ENCODE peak calls at places on chromosomes 16 and 17, in eight cellular contexts. One of them, this sample, is unnamed.
A peak's percentile ranks its signal among the peaks of the same experiment; 100 is the strongest.

GRCh38 chr17:66091440-66092080 is 100.4 kb downstream of the CEP112 start:
- DNase-seq in fibroblast of the aortic adventitia: no peak
- DNase-seq in Peyer's patch: no peak
- DNase-seq in foreskin fibroblast: no peak
- DNase-seq in neural progenitor cell: no peak
- DNase-seq in BJ: no peak
- DNase-seq in HFFc6: no peak
- DNase-seq in AG10803: no peak
- DNase-seq in this sample: no peak

GRCh38 chr17:49260922-49261291 is 30.3 kb upstream of the PHOSPHO1 start:
- DNase-seq in fibroblast of the aortic adventitia: no peak
- DNase-seq in Peyer's patch: no peak
- DNase-seq in foreskin fibroblast: no peak
- DNase-seq in neural progenitor cell: no peak
- DNase-seq in BJ: no peak
- DNase-seq in HFFc6: no peak
- DNase-seq in AG10803: no peak
- DNase-seq in this sample: no peak

GRCh38 chr17:933168-934083 is 46.1 kb downstream of the NXN start:
- DNase-seq in fibroblast of the aortic adventitia: peak; percentile 99
- DNase-seq in Peyer's patch: no peak
- DNase-seq in foreskin fibroblast: peak; percentile 92
- DNase-seq in neural progenitor cell: peak; percentile 61
- DNase-seq in BJ: peak; percentile 86
- DNase-seq in HFFc6: peak; percentile 95
- DNase-seq in AG10803: peak; percentile 91
- DNase-seq in this sample: no peak

GRCh38 chr16:82782715-82783251 is 156.0 kb downstream of the CDH13 start:
- DNase-seq in fibroblast of the aortic adventitia: peak; percentile 31
- DNase-seq in Peyer's patch: no peak
- DNase-seq in foreskin fibroblast: no peak
- DNase-seq in neural progenitor cell: peak; percentile 62
- DNase-seq in BJ: no peak
- DNase-seq in HFFc6: no peak
- DNase-seq in AG10803: no peak
- DNase-seq in this sample: no peak

GRCh38 chr17:2028737-2029136 is 1.2 kb upstream of the DPH1 start:
- DNase-seq in fibroblast of the aortic adventitia: no peak
- DNase-seq in Peyer's patch: no peak
- DNase-seq in foreskin fibroblast: no peak
- DNase-seq in neural progenitor cell: no peak
- DNase-seq in BJ: no peak
- DNase-seq in HFFc6: no peak
- DNase-seq in AG10803: no peak
- DNase-seq in this sample: no peak

GRCh38 chr16:57091200-57091989 is 988 bp upstream of the CPNE2 start:
- DNase-seq in fibroblast of the aortic adventitia: peak; percentile 28
- DNase-seq in Peyer's patch: no peak
- DNase-seq in foreskin fibroblast: peak; percentile 40
- DNase-seq in neural progenitor cell: peak; percentile 31
- DNase-seq in BJ: no peak
- DNase-seq in HFFc6: peak; percentile 43
- DNase-seq in AG10803: no peak
- DNase-seq in this sample: no peak

GRCh38 chr16:48526058-48526957 is 83.7 kb downstream of the N4BP1 start:
- DNase-seq in fibroblast of the aortic adventitia: no peak
- DNase-seq in Peyer's patch: peak; percentile 45
- DNase-seq in foreskin fibroblast: no peak
- DNase-seq in neural progenitor cell: peak; percentile 55
- DNase-seq in BJ: no peak
- DNase-seq in HFFc6: no peak
- DNase-seq in AG10803: no peak
- DNase-seq in this sample: peak; percentile 69

GRCh38 chr17:75588546-75589016 is 981 bp downstream of the MYO15B start:
- DNase-seq in fibroblast of the aortic adventitia: no peak
- DNase-seq in Peyer's patch: no peak
- DNase-seq in foreskin fibroblast: no peak
- DNase-seq in neural progenitor cell: no peak
- DNase-seq in BJ: no peak
- DNase-seq in HFFc6: no peak
- DNase-seq in AG10803: no peak
- DNase-seq in this sample: peak; percentile 55

GRCh38 chr17:21046215-21046614 is 3.4 kb upstream of the USP22 start:
- DNase-seq in fibroblast of the aortic adventitia: no peak
- DNase-seq in Peyer's patch: no peak
- DNase-seq in foreskin fibroblast: no peak
- DNase-seq in neural progenitor cell: no peak
- DNase-seq in BJ: no peak
- DNase-seq in HFFc6: no peak
- DNase-seq in AG10803: no peak
- DNase-seq in this sample: no peak

GRCh38 chr17:71613996-71614395 is 506.8 kb upstream of the SOX9 start:
- DNase-seq in fibroblast of the aortic adventitia: no peak
- DNase-seq in Peyer's patch: no peak
- DNase-seq in foreskin fibroblast: no peak
- DNase-seq in neural progenitor cell: no peak
- DNase-seq in BJ: no peak
- DNase-seq in HFFc6: no peak
- DNase-seq in AG10803: no peak
- DNase-seq in this sample: no peak

GRCh38 chr17:63431939-63432804 is 13.9 kb downstream of the CYB561 start:
- DNase-seq in fibroblast of the aortic adventitia: peak; percentile 86
- DNase-seq in Peyer's patch: no peak
- DNase-seq in foreskin fibroblast: peak; percentile 65
- DNase-seq in neural progenitor cell: no peak
- DNase-seq in BJ: peak; percentile 66
- DNase-seq in HFFc6: peak; percentile 69
- DNase-seq in AG10803: no peak
- DNase-seq in this sample: no peak

GRCh38 chr17:71057448-71057847 is 888.1 kb downstream of the KCNJ2 start:
- DNase-seq in fibroblast of the aortic adventitia: no peak
- DNase-seq in Peyer's patch: no peak
- DNase-seq in foreskin fibroblast: no peak
- DNase-seq in neural progenitor cell: no peak
- DNase-seq in BJ: no peak
- DNase-seq in HFFc6: no peak
- DNase-seq in AG10803: peak; percentile 21
- DNase-seq in this sample: no peak

GRCh38 chr17:61387511-61388305 is 11.9 kb upstream of the TBX2 start:
- DNase-seq in fibroblast of the aortic adventitia: no peak
- DNase-seq in Peyer's patch: no peak
- DNase-seq in foreskin fibroblast: no peak
- DNase-seq in neural progenitor cell: no peak
- DNase-seq in BJ: no peak
- DNase-seq in HFFc6: no peak
- DNase-seq in AG10803: no peak
- DNase-seq in this sample: no peak

GRCh38 chr16:25073849-25074248 is 37.7 kb upstream of the LCMT1 start:
- DNase-seq in fibroblast of the aortic adventitia: no peak
- DNase-seq in Peyer's patch: no peak
- DNase-seq in foreskin fibroblast: no peak
- DNase-seq in neural progenitor cell: no peak
- DNase-seq in BJ: no peak
- DNase-seq in HFFc6: no peak
- DNase-seq in AG10803: no peak
- DNase-seq in this sample: no peak

GRCh38 chr16:51228097-51228659 is 77.1 kb upstream of the SALL1 start:
- DNase-seq in fibroblast of the aortic adventitia: no peak
- DNase-seq in Peyer's patch: no peak
- DNase-seq in foreskin fibroblast: no peak
- DNase-seq in neural progenitor cell: no peak
- DNase-seq in BJ: no peak
- DNase-seq in HFFc6: no peak
- DNase-seq in AG10803: no peak
- DNase-seq in this sample: no peak
- TF ChIP-seq CTCF in fibroblast of the aortic adventitia: no peak
- TF ChIP-seq CTCF in Peyer's patch: no peak
- TF ChIP-seq CTCF in foreskin fibroblast: no peak
- TF ChIP-seq CTCF in neural progenitor cell: no peak
- TF ChIP-seq CTCF in BJ: no peak
- TF ChIP-seq CTCF in HFFc6: no peak
- TF ChIP-seq CTCF in AG10803: no peak
- TF ChIP-seq CTCF in this sample: no peak

GRCh38 chr16:81748476-81749198 is 30.5 kb upstream of the PLCG2 start:
- DNase-seq in fibroblast of the aortic adventitia: no peak
- DNase-seq in Peyer's patch: peak; percentile 41
- DNase-seq in foreskin fibroblast: no peak
- DNase-seq in neural progenitor cell: no peak
- DNase-seq in BJ: no peak
- DNase-seq in HFFc6: no peak
- DNase-seq in AG10803: no peak
- DNase-seq in this sample: no peak

GRCh38 chr16:81744385-81744784 is 34.7 kb upstream of the PLCG2 start:
- DNase-seq in fibroblast of the aortic adventitia: no peak
- DNase-seq in Peyer's patch: no peak
- DNase-seq in foreskin fibroblast: no peak
- DNase-seq in neural progenitor cell: no peak
- DNase-seq in BJ: no peak
- DNase-seq in HFFc6: no peak
- DNase-seq in AG10803: no peak
- DNase-seq in this sample: no peak

GRCh38 chr16:81744911-81745310 is 34.2 kb upstream of the PLCG2 start:
- DNase-seq in fibroblast of the aortic adventitia: no peak
- DNase-seq in Peyer's patch: no peak
- DNase-seq in foreskin fibroblast: no peak
- DNase-seq in neural progenitor cell: no peak
- DNase-seq in BJ: no peak
- DNase-seq in HFFc6: no peak
- DNase-seq in AG10803: no peak
- DNase-seq in this sample: no peak

GRCh38 chr16:81746566-81746965 is 32.5 kb upstream of the PLCG2 start:
- DNase-seq in fibroblast of the aortic adventitia: no peak
- DNase-seq in Peyer's patch: no peak
- DNase-seq in foreskin fibroblast: no peak
- DNase-seq in neural progenitor cell: no peak
- DNase-seq in BJ: no peak
- DNase-seq in HFFc6: no peak
- DNase-seq in AG10803: no peak
- DNase-seq in this sample: no peak

DNA sequence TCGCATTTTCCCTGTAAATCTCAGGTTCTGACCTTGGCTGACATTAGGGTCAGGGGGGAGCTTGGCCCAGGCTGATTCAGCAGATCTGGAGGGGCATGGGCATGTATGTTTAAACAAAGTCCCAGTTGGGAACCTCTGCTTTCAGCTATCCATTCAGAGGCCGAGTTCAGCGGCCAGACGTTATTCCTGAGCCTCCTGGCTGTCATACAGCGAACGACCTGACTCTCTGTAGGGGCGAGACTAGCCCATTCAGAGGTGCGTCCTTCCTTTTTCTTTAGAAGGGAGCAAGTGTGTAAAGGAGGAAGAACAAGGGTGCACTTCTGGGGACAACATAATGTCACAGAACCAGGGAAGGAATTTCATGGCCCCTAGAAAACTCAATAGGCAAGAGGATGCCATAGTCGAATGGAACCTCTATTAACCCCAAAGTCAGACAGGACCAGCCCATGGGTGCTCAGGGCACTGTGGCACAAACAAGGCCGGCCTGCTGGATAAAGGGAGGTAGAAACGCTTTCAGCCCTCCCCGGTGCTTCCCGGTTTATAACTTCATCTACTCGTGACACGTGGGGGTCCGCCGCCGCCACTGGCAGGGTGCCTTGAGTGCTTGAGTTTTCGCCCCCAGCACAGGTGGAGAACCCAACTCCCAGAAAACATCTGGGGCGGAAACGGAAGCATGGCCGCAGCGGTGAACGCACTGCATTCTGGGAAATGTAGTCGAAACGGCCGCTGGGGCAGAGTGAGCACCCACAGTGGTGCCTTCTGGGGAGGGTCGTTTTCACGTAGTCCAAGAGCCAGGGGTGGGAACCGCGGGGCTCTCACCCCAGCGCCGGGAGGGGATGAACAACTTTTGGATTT is 33.2 kb upstream of the PLCG2 start:
- DNase-seq in fibroblast of the aortic adventitia: peak; percentile 56
- DNase-seq in Peyer's patch: peak; percentile 78
- DNase-seq in foreskin fibroblast: peak; percentile 24
- DNase-seq in neural progenitor cell: peak; percentile 58
- DNase-seq in BJ: no peak
- DNase-seq in HFFc6: peak; percentile 29
- DNase-seq in AG10803: peak; percentile 34
- DNase-seq in this sample: peak; percentile 78
- TF ChIP-seq CTCF in fibroblast of the aortic adventitia: no peak
- TF ChIP-seq CTCF in Peyer's patch: no peak
- TF ChIP-seq CTCF in foreskin fibroblast: no peak
- TF ChIP-seq CTCF in neural progenitor cell: no peak
- TF ChIP-seq CTCF in BJ: no peak
- TF ChIP-seq CTCF in HFFc6: no peak
- TF ChIP-seq CTCF in AG10803: no peak
- TF ChIP-seq CTCF in this sample: no peak

DNA sequence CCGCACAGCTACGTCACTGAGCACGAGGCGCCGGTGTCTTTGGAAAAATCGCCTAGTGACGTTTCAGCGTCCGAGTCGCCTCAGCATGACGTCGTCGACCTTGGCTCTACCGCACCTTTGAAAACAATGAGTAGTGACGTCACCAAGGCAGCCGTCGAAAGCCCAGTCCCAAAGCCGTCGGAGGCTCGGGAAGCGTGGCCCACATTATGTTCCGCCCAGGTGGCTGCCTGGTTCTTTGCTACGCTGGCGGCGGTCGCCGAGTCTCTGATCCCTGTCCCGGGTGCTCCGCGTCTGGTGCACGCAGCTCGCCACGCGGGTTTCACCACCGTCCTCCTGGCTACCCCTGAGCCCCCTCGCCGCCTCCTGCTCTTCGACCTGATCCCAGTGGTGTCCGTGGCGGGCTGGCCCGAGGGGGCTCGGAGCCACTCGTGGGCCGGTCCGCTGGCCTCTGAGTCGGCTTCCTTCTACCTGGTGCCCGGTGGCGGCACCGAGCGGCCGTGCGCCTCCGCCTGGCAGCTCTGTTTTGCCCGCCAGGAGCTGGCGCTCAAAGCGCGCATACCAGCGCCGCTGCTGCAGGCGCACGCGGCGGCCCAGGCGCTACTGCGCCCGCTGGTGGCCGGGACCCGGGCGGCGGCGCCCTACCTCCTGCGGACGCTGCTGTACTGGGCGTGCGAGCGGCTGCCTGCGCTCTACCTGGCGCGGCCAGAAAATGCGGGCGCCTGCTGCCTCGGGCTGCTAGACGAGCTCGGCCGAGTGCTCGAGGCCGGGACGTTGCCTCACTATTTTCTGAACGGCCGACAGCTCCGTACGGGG is 1.5 kb downstream of the TMEM102 start:
- DNase-seq in fibroblast of the aortic adventitia: peak; percentile 63
- DNase-seq in Peyer's patch: peak; percentile 65
- DNase-seq in foreskin fibroblast: peak; percentile 86
- DNase-seq in neural progenitor cell: peak; percentile 96
- DNase-seq in BJ: no peak
- DNase-seq in HFFc6: peak; percentile 66
- DNase-seq in AG10803: peak; percentile 67
- DNase-seq in this sample: peak; percentile 86
- TF ChIP-seq CTCF in fibroblast of the aortic adventitia: peak; percentile 47
- TF ChIP-seq CTCF in Peyer's patch: peak; percentile 96
- TF ChIP-seq CTCF in foreskin fibroblast: peak; percentile 58
- TF ChIP-seq CTCF in neural progenitor cell: peak; percentile 78
- TF ChIP-seq CTCF in BJ: peak; percentile 48
- TF ChIP-seq CTCF in HFFc6: peak; percentile 88
- TF ChIP-seq CTCF in AG10803: peak; percentile 39
- TF ChIP-seq CTCF in this sample: peak; percentile 84

DNA sequence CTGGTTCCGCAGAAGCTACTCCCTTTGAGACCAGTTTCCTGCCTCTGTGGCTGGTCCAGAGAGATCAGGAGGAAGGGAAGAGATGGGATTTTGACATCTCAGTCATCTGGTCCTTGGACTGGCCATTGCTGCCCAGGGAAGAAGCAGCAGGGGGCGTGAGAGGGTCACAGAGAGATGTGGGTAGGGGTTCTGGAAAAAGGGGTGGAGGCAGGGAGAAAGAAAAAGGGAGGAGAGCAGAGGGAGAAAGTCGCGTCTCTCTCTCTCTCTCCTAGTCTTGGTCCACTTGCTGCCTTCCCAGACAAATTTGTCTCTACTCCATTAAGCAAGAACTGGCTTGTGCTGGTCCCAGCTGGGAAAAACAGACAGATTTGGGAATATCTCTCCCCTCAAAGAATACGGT is 4.4 kb downstream of the SHBG start:
- DNase-seq in fibroblast of the aortic adventitia: peak; percentile 45
- DNase-seq in Peyer's patch: no peak
- DNase-seq in foreskin fibroblast: peak; percentile 26
- DNase-seq in neural progenitor cell: peak; percentile 77
- DNase-seq in BJ: no peak
- DNase-seq in HFFc6: peak; percentile 25
- DNase-seq in AG10803: no peak
- DNase-seq in this sample: no peak
- TF ChIP-seq CTCF in fibroblast of the aortic adventitia: peak; percentile 68
- TF ChIP-seq CTCF in Peyer's patch: peak; percentile 16
- TF ChIP-seq CTCF in foreskin fibroblast: peak; percentile 56
- TF ChIP-seq CTCF in neural progenitor cell: peak; percentile 61
- TF ChIP-seq CTCF in BJ: peak; percentile 60
- TF ChIP-seq CTCF in HFFc6: peak; percentile 69
- TF ChIP-seq CTCF in AG10803: peak; percentile 54
- TF ChIP-seq CTCF in this sample: peak; percentile 40

This sample was measured in GM20000.